ENCODE peak calls at places on chromosome 22, in five cellular contexts. A, V, R, I and P are unnamed samples.

GRCh38 chr22:36940676-36941075 is 27.2 kb downstream of the CSF2RB start:
- DNase-seq in A (no peak), R (peak), I (no peak), V (no peak), P (no peak)

GRCh38 chr22:50529416-50530279 is at the start of gene TYMP:
- DNase-seq in R (peak), V (peak), I (peak), A (peak), P (no peak)

GRCh38 chr22:33659423-33659822 is 260.9 kb downstream of the LARGE1 start:
- DNase-seq in V (no peak), A (no peak), I (peak), R (no peak), P (peak)

GRCh38 chr22:42233879-42234278 is 36.6 kb downstream of the TCF20 start:
- DNase-seq in R (no peak), I (no peak), A (no peak), V (no peak), P (no peak)

GRCh38 chr22:48574776-48575566 is 1252.7 kb downstream of the BRD1 start:
- DNase-seq in A (peak), I (no peak), R (peak), V (peak), P (peak)

GRCh38 chr22:30861131-30861530 is 107.4 kb downstream of the MORC2 start:
- DNase-seq in A (no peak), R (no peak), I (no peak), V (no peak), P (no peak)

GRCh38 chr22:37457093-37457893 is 28.9 kb downstream of the MFNG start:
- DNase-seq in A (peak), R (peak), I (peak), V (peak), P (peak)

GRCh38 chr22:41746563-41747400 is 47.5 kb downstream of the MEI1 start:
- DNase-seq in I (peak), V (peak), A (peak), R (peak), P (peak)

GRCh38 chr22:42202048-42202447 is 68.4 kb downstream of the TCF20 start:
- DNase-seq in I (no peak), R (no peak), A (no peak), V (no peak), P (no peak)

GRCh38 chr22:31442768-31443489 is 43.5 kb downstream of the DRG1 start:
- DNase-seq in I (no peak), V (no peak), R (peak), A (no peak), P (no peak)

GRCh38 chr22:22787805-22788459 is 99.7 kb upstream of the IGLL5 start:
- DNase-seq in V (peak), R (peak), I (peak), A (peak), P (peak)

GRCh38 chr22:50215297-50216049 is 14.7 kb downstream of the SELENOO start:
- DNase-seq in R (no peak), I (no peak), V (peak), A (no peak), P (no peak)

GRCh38 chr22:17213976-17214375 is 5.3 kb downstream of the ADA2 start:
- DNase-seq in V (peak), A (peak), I (peak), R (peak), P (peak)

GRCh38 chr22:41933411-41934177 is 7.0 kb upstream of the TNFRSF13C start:
- DNase-seq in R (no peak), I (no peak), V (no peak), A (no peak), P (no peak)

GRCh38 chr22:28795071-28795693 is 5.2 kb downstream of the XBP1 start:
- DNase-seq in R (no peak), V (no peak), I (no peak), A (no peak), P (no peak)

GRCh38 chr22:28795932-28796856 is 4.2 kb downstream of the XBP1 start:
- DNase-seq in I (no peak), R (no peak), A (no peak), V (no peak), P (no peak)

GRCh38 chr22:28792491-28793383 is 7.6 kb downstream of the XBP1 start:
- DNase-seq in A (no peak), R (peak), V (no peak), I (no peak), P (no peak)

GRCh38 chr22:28791841-28792490 is 8.4 kb downstream of the XBP1 start:
- DNase-seq in A (no peak), I (no peak), R (no peak), V (no peak), P (no peak)

GRCh38 chr22:28793976-28794584 is 6.3 kb downstream of the XBP1 start:
- DNase-seq in R (no peak), I (no peak), A (no peak), V (no peak), P (no peak)
- H3K4me3 ChIP-seq in R (no peak), I (no peak), A (no peak), V (no peak), P (no peak)

GRCh38 chr22:26685601-26686000 is 28.2 kb downstream of the MIAT start:
- DNase-seq in I (no peak), V (no peak), R (no peak), A (no peak), P (no peak)
- TF ChIP-seq CTCF in I (no peak), V (no peak), R (no peak), A (no peak), P (no peak)

GRCh38 chr22:46087816-46088277 is 62.5 kb upstream of the PPARA start:
- DNase-seq in I (peak), V (peak), R (no peak), A (peak), P (peak)
- H3K4me3 ChIP-seq in I (peak), V (peak), R (no peak), A (peak), P (no peak)

GRCh38 chr22:44365832-44366231 is 53.1 kb upstream of the SHISAL1 start:
- DNase-seq in V (peak), R (no peak), A (peak), I (no peak), P (no peak)
- TF ChIP-seq CTCF in V (no peak), R (no peak), A (no peak), I (no peak), P (no peak)

GRCh38 chr22:29689201-29689871 is 30.5 kb upstream of the CABP7 start:
- DNase-seq in I (no peak), A (no peak), R (peak), V (no peak), P (no peak)
- H3K4me3 ChIP-seq in I (no peak), A (no peak), R (peak), V (no peak), P (no peak)

GRCh38 chr22:19735665-19736510 is 12.5 kb downstream of the GP1BB start:
- DNase-seq in A (no peak), R (no peak), I (no peak), V (no peak), P (no peak)

GRCh38 chr22:19734163-19734562 is 10.8 kb downstream of the GP1BB start:
- DNase-seq in V (no peak), I (no peak), A (no peak), R (no peak), P (no peak)

GRCh38 chr22:19732403-19733113 is 9.2 kb downstream of the GP1BB start:
- DNase-seq in A (no peak), R (no peak), I (no peak), V (no peak), P (no peak)

GRCh38 chr22:19733755-19734154 is 10.4 kb downstream of the GP1BB start:
- DNase-seq in R (no peak), A (no peak), I (no peak), V (no peak), P (no peak)

GRCh38 chr22:19734837-19735382 is 11.6 kb downstream of the GP1BB start:
- DNase-seq in I (no peak), V (no peak), A (no peak), R (no peak), P (no peak)
- TF ChIP-seq CTCF in I (no peak), V (no peak), A (no peak), R (no peak), P (no peak)

DNA sequence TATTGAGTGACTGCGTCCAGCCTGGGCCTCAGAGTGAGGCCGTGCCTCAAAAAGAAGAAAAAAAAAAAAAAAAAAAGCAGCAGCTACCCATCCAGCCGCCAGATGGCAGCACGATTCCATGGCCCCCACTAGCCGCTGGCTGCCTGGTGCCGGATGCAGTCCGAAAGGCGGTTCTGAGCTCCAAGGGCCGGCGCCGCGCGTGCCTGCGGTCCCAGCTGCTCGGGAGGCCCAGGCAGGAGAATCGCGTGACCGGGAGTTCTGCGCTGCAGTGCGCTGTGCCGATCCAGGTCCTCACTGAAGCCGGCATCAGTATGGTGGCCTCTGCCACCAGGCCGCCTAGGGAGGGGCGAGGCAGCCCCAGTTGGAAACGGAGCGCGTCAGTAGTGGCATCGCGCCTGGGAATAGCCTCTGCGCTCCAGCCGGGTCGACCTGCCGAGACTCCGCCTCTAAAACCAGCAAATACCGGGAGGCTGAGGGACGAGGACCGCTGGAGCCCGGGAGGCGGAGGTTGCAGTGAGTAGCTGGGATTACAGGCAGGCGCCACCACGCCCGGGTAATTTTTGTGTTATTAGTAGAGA is 19.3 kb downstream of the SCARF2 start:
- DNase-seq in R (peak), V (peak), A (peak), I (peak), P (peak)
- H3K4me3 ChIP-seq in R (peak), V (peak), A (peak), I (peak), P (peak)

DNA sequence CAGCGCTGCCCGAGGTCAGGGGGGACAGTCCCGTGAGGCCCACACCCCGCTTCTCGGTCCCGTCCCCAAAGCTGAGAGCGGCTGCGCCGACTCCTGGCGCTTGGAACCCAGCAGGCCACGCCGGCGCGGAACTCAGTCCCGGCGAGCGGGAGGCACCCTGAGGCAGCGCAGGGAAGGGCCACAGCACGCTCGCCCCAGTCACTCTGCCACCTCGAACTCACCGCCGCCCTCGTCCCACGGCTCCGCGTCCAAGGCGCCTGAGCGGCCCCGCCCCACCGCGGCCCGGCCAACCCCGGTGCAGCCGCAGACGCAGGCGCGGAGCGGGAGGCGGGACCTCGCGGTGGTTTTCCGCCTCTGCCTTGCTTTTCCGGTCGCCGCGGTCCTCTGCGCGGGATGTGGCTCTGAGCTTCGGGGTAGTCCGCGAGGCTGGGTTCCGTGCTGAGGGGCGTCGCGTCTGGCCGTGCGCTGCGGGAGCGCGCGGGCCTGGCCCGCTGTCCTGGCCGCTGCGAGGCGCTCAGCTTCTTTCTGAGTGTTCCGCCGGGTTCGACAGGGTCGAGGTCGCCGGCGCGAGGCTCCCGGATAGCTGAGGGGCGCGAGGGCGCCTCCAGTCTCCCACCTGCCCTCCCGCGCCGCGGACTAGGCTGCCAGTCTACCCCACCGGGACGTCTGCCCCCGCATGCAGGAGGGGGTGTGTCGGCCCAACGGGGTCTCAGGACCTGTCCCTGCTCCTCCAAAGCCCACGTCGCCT is at the start of gene CDPF1:
- DNase-seq in I (peak), A (peak), R (peak), V (peak), P (peak)
- TF ChIP-seq CTCF in I (no peak), A (no peak), R (no peak), V (no peak), P (no peak)

GRCh38 chr22:23804781-23805291 is 18.1 kb downstream of the SMARCB1 start:
- DNase-seq in R (no peak), A (no peak), I (no peak), V (no peak), P (no peak)

GRCh38 chr22:23800297-23801237 is 13.8 kb downstream of the SMARCB1 start:
- DNase-seq in V (no peak), A (peak), I (no peak), R (no peak), P (no peak)

GRCh38 chr22:23803001-23803819 is 16.4 kb downstream of the SMARCB1 start:
- DNase-seq in V (no peak), A (no peak), I (no peak), R (no peak), P (no peak)

GRCh38 chr22:23801886-23802377 is 15.2 kb downstream of the SMARCB1 start:
- DNase-seq in R (no peak), I (no peak), A (no peak), V (no peak), P (no peak)

GRCh38 chr22:23801238-23801821 is 14.6 kb downstream of the SMARCB1 start:
- DNase-seq in V (no peak), R (no peak), I (no peak), A (no peak), P (no peak)
- H3K4me3 ChIP-seq in V (no peak), R (no peak), I (no peak), A (no peak), P (no peak)